ENCODE peak calls at places on chromosomes 11 and 22, in seven cellular contexts. G is transverse colon, R is stomach, Q is tibial nerve, E is A549, S is sigmoid colon, T is esophagus muscularis mucosa. U is an unnamed sample.

GRCh38 chr11:108559340-108559739 is 34.2 kb downstream of the EXPH5 start:
- DNase-seq in G (no peak), R (no peak), Q (no peak), E (no peak), S (no peak), T (no peak), U (no peak)

GRCh38 chr11:86158716-86159669 is 85.6 kb upstream of the EED start:
- DNase-seq in G (no peak), R (no peak), Q (no peak), E (no peak), S (no peak), T (no peak), U (no peak)

GRCh38 chr22:42156597-42156996 is 26.0 kb upstream of the CYP2D6 start:
- DNase-seq in G (no peak), R (no peak), Q (no peak), E (no peak), S (no peak), T (no peak), U (no peak)

GRCh38 chr22:28930357-28931007 is 47.1 kb downstream of the ZNRF3 start:
- DNase-seq in G (no peak), R (no peak), Q (no peak), E (no peak), S (no peak), T (no peak), U (no peak)

GRCh38 chr11:44878696-44879095 is 72.0 kb downstream of the TP53I11 start:
- DNase-seq in G (no peak), R (no peak), Q (no peak), E (no peak), S (no peak), T (no peak), U (no peak)

GRCh38 chr22:47036352-47036751 is 273.9 kb downstream of the TBC1D22A start:
- DNase-seq in G (no peak), R (no peak), Q (no peak), E (no peak), S (peak), T (no peak), U (no peak)

GRCh38 chr11:2213384-2213842 is 41.8 kb upstream of the TH start:
- DNase-seq in G (no peak), R (no peak), Q (no peak), E (no peak), S (peak), T (no peak), U (no peak)

GRCh38 chr22:28710112-28710888 is 30.7 kb upstream of the TTC28 start:
- DNase-seq in G (no peak), R (no peak), Q (no peak), E (peak), S (no peak), T (no peak), U (no peak)

GRCh38 chr11:27210509-27210908 is 152.5 kb downstream of the CCDC34 start:
- DNase-seq in G (no peak), R (no peak), Q (no peak), E (no peak), S (no peak), T (no peak), U (no peak)

GRCh38 chr22:45212306-45212709 is 28.4 kb downstream of the KIAA0930 start:
- DNase-seq in G (peak), R (peak), Q (no peak), E (peak), S (peak), T (no peak), U (peak)

GRCh38 chr22:37171662-37172061 is 16.4 kb downstream of the C1QTNF6 start:
- DNase-seq in G (no peak), R (no peak), Q (no peak), E (no peak), S (no peak), T (no peak), U (no peak)

GRCh38 chr11:78957481-78958245 is 383.0 kb upstream of the NARS2 start:
- DNase-seq in G (no peak), R (no peak), Q (no peak), E (no peak), S (no peak), T (no peak), U (no peak)

GRCh38 chr11:128492461-128492860 is 94.9 kb downstream of the ETS1 start:
- DNase-seq in G (no peak), R (no peak), Q (no peak), E (no peak), S (no peak), T (no peak), U (no peak)

GRCh38 chr11:64000026-64000739 is 13.9 kb downstream of the OTUB1 start:
- DNase-seq in G (peak), R (peak), Q (peak), E (no peak), S (peak), T (no peak), U (peak)

GRCh38 chr11:121451982-121452608 is at the start of gene SORL1:
- DNase-seq in G (peak), R (peak), Q (peak), E (peak), S (peak), T (no peak), U (peak)

GRCh38 chr11:60280412-60280811 is at the start of gene MS4A4A:
- DNase-seq in G (peak), R (no peak), Q (no peak), E (no peak), S (no peak), T (no peak), U (peak)

GRCh38 chr11:60282291-60282690 is 1.8 kb downstream of the MS4A4A start:
- DNase-seq in G (no peak), R (no peak), Q (no peak), E (no peak), S (no peak), T (no peak), U (no peak)

GRCh38 chr11:60281482-60281881 is 1.0 kb downstream of the MS4A4A start:
- DNase-seq in G (no peak), R (no peak), Q (no peak), E (no peak), S (no peak), T (no peak), U (no peak)
- TF ChIP-seq CTCF in G (no peak), R (no peak), Q (no peak), E (no peak), S (no peak), T (no peak), U (no peak)

DNA sequence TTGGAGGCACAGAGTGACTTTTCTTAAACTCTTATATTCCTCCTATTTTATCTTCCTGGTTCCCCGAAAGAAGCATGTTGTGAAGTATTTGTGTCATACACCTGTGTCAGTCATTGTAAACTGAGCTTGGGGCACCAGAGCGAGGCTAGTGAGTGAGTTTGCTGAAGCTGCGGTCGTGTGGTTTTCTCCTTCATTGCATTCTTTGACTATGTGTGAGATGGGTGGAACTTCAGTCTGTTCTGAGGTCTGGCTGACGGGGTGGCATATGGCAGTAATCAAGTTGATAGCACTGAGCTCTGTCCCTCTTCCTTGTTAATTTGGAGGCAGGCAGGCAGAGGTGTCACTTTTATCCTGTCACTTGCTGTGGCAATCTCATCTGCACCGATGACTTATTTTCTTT is 4.2 kb downstream of the VPS26B start:
- DNase-seq in G (no peak), R (no peak), Q (no peak), E (no peak), S (no peak), T (no peak), U (no peak)
- TF ChIP-seq EP300 in G (no peak), R (no peak), Q (no peak), E (no peak), S (no peak), T (no peak), U (no peak)

GRCh38 chr11:5689551-5689983 is at the start of gene TRIM22:
- DNase-seq in G (peak), R (peak), Q (no peak), E (no peak), S (no peak), T (peak), U (peak)

GRCh38 chr11:5686426-5686825 is 1.6 kb upstream of the TRIM5 start:
- DNase-seq in G (no peak), R (no peak), Q (no peak), E (no peak), S (no peak), T (no peak), U (no peak)

GRCh38 chr11:5679811-5680210 is 5.1 kb downstream of the TRIM5 start:
- DNase-seq in G (no peak), R (no peak), Q (no peak), E (no peak), S (no peak), T (no peak), U (no peak)

GRCh38 chr11:5688482-5688881 is 1.1 kb upstream of the TRIM22 start:
- DNase-seq in G (no peak), R (no peak), Q (no peak), E (no peak), S (no peak), T (peak), U (no peak)

GRCh38 chr11:5684627-5685362 is at the start of gene TRIM5:
- DNase-seq in G (peak), R (peak), Q (peak), E (peak), S (peak), T (peak), U (peak)
- TF ChIP-seq CTCF in G (peak), R (peak), Q (peak), E (peak), S (peak), T (peak), U (peak)

GRCh38 chr22:25741692-25742626 is at the start of gene MYO18B:
- DNase-seq in G (no peak), R (no peak), Q (no peak), E (no peak), S (no peak), T (no peak), U (no peak)
- TF ChIP-seq EP300 in G (no peak), R (no peak), Q (no peak), E (no peak), S (no peak), T (no peak), U (no peak)

DNA sequence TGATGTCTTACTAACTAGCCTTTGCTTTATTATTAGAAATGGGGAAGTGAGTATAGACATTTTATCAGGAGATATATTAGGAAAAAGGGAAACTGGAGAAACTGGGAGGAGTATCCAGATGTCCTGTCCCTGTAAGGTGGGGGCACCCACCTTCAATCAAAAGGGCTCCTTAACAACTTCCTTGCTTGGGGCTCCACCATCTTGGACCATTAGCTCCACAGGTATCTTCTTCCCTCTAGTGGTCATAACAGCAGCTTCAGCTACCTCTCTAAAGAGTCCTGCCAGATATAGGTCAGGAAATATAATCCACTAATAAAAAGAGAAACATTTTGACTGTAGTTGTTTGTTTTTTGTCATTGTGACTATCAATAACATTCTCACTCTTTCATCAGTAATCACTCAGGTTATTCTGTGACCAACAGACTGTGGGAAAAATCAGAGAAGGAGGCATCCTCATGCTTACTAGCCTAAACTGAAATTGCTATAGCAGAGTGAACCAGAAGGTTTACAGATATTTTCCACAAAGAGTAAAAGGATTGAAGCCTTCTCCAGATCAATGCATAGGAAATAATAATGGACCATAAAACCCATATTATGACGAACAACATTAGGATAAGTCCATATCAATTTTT is 10.4 kb downstream of the OR51B4 start:
- DNase-seq in G (no peak), R (no peak), Q (no peak), E (peak), S (no peak), T (no peak), U (no peak)
- TF ChIP-seq CTCF in G (no peak), R (peak), Q (no peak), E (peak), S (no peak), T (peak), U (no peak)

GRCh38 chr11:122517403-122518379 is 137.8 kb upstream of the UBASH3B start:
- DNase-seq in G (no peak), R (no peak), Q (no peak), E (no peak), S (no peak), T (no peak), U (no peak)
- TF ChIP-seq EP300 in G (no peak), R (no peak), Q (no peak), E (no peak), S (no peak), T (no peak), U (no peak)

GRCh38 chr22:39268645-39269044 is 23.9 kb upstream of the PDGFB start:
- DNase-seq in G (no peak), R (no peak), Q (no peak), E (no peak), S (no peak), T (no peak), U (no peak)

GRCh38 chr22:39270792-39271191 is 26.0 kb upstream of the PDGFB start:
- DNase-seq in G (no peak), R (no peak), Q (no peak), E (no peak), S (no peak), T (no peak), U (no peak)

GRCh38 chr22:39270280-39270679 is 25.5 kb upstream of the PDGFB start:
- DNase-seq in G (no peak), R (no peak), Q (no peak), E (no peak), S (no peak), T (no peak), U (no peak)

GRCh38 chr22:39267966-39268365 is 23.2 kb upstream of the PDGFB start:
- DNase-seq in G (no peak), R (no peak), Q (no peak), E (no peak), S (no peak), T (no peak), U (no peak)

GRCh38 chr22:39269095-39269827 is 24.5 kb upstream of the PDGFB start:
- DNase-seq in G (no peak), R (no peak), Q (no peak), E (no peak), S (no peak), T (no peak), U (no peak)
- TF ChIP-seq CTCF in G (no peak), R (no peak), Q (no peak), E (no peak), S (no peak), T (no peak), U (no peak)

GRCh38 chr11:100969008-100969407 is 160.6 kb downstream of the PGR start:
- DNase-seq in G (no peak), R (no peak), Q (no peak), E (no peak), S (no peak), T (no peak), U (no peak)

GRCh38 chr11:100970273-100971164 is 159.1 kb downstream of the PGR start:
- DNase-seq in G (no peak), R (no peak), Q (no peak), E (no peak), S (no peak), T (no peak), U (no peak)

GRCh38 chr11:100966366-100966765 is 163.2 kb downstream of the PGR start:
- DNase-seq in G (no peak), R (no peak), Q (no peak), E (no peak), S (no peak), T (no peak), U (no peak)

DNA sequence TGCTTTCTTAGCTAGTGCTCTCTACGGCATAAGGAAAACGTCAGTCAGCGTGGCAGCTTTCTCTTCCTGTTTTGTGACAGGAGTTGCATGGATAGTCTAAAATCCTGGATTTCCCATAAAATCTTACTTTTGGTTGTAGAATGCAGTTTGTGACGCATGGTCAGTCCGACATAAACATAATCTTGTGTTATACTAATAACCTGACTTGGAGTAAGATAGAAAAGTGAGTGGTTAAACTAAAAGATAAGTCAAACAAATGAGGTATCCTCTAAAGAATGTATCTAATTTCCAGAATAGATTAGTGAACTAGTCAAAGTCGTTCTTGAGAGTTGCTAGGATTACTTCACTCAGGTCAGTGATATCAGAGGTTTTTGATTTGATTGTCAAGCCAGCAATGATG is 157.6 kb downstream of the PGR start:
- DNase-seq in G (no peak), R (no peak), Q (no peak), E (no peak), S (no peak), T (no peak), U (no peak)
- TF ChIP-seq EP300 in G (no peak), R (no peak), Q (no peak), E (no peak), S (no peak), T (no peak), U (no peak)

GRCh38 chr22:27340047-27340446 is 461.5 kb downstream of the MN1 start:
- DNase-seq in G (no peak), R (no peak), Q (no peak), E (no peak), S (no peak), T (peak), U (no peak)
- TF ChIP-seq CTCF in G (no peak), R (no peak), Q (no peak), E (no peak), S (no peak), T (no peak), U (no peak)